ENCODE peak calls at places on chromosomes 7 and 10, in ten cellular contexts. F, I, K, U, A, N, C, R, Z and O are unnamed samples.
A peak's percentile ranks its signal among the peaks of the same experiment; 100 is the strongest.

GRCh38 chr10:7410306-7410799 is 481 bp downstream of the SFMBT2 start:
- DNase-seq in F (no peak), I (peak; percentile 21), K (no peak), U (no peak), A (no peak), N (peak; percentile 87), C (peak; percentile 37), R (no peak), Z (peak; percentile 16), O (no peak)

GRCh38 chr10:21995557-21995956 is 8.0 kb downstream of the DNAJC1 start:
- DNase-seq in F (no peak), I (no peak), K (peak; percentile 42), U (no peak), A (no peak), N (no peak), C (no peak), R (no peak), Z (no peak), O (no peak)

GRCh38 chr10:128143531-128143930 is 17.3 kb upstream of the MKI67 start:
- DNase-seq in F (no peak), I (no peak), K (no peak), U (no peak), A (no peak), N (peak; percentile 30), C (no peak), R (no peak), Z (no peak), O (no peak)

GRCh38 chr10:59508296-59508695 is 145.9 kb upstream of the FAM13C start:
- DNase-seq in F (no peak), I (no peak), K (no peak), U (peak; percentile 24), A (no peak), N (no peak), C (no peak), R (no peak), Z (no peak), O (no peak)

GRCh38 chr7:36064676-36065075 is 88.4 kb upstream of the EEPD1 start:
- DNase-seq in F (no peak), I (no peak), K (no peak), U (no peak), A (no peak), N (no peak), C (no peak), R (no peak), Z (no peak), O (no peak)

GRCh38 chr7:23530901-23531793 is 634 bp downstream of the TRA2A start:
- DNase-seq in F (peak; percentile 21), I (peak; percentile 53), K (peak; percentile 88), U (peak; percentile 42), A (peak; percentile 38), N (peak; percentile 83), C (peak; percentile 49), R (peak; percentile 48), Z (peak; percentile 50), O (peak; percentile 61)

GRCh38 chr10:53918755-53919154 is 882.3 kb downstream of the PCDH15 start:
- DNase-seq in F (no peak), I (no peak), K (no peak), U (no peak), A (no peak), N (peak; percentile 81), C (no peak), R (no peak), Z (no peak), O (no peak)

GRCh38 chr10:76113952-76114351 is 682.5 kb downstream of the LRMDA start:
- DNase-seq in F (peak; percentile 32), I (no peak), K (no peak), U (peak; percentile 18), A (no peak), N (peak; percentile 57), C (no peak), R (no peak), Z (no peak), O (no peak)

GRCh38 chr7:46352335-46352954 is 431.4 kb upstream of the IGFBP3 start:
- DNase-seq in F (peak; percentile 79), I (peak; percentile 53), K (no peak), U (peak; percentile 44), A (no peak), N (peak; percentile 81), C (no peak), R (no peak), Z (peak; percentile 50), O (no peak)

GRCh38 chr7:131843862-131844261 is 287.4 kb upstream of the PODXL start:
- DNase-seq in F (no peak), I (peak; percentile 17), K (no peak), U (peak; percentile 31), A (no peak), N (no peak), C (no peak), R (no peak), Z (no peak), O (no peak)

DNA sequence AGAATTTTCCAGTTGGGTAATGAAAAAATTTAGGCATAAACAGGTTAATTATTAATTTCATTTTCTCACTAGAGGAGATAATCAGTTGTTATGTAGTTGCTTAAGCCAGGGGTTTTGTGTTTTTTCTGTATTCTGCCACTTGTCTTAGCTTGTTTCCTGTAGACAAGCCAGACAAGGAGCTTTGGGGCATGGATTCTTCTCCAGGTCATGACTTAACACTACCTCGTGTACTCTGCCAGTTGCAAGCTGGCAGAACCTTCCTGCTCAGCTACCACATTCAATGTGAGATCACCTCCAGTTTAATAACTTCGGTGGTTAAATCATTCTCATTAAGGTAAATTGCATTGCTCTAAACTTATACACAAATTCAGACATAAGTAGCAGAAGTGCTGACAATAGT is 1.8 kb downstream of the CCM2 start:
- DNase-seq in F (no peak), I (no peak), K (no peak), U (no peak), A (no peak), N (no peak), C (no peak), R (no peak), Z (no peak), O (no peak)
- H3K4me3 ChIP-seq in F (no peak overlapping the region), I (peak overlapping the region; percentile 74), K (no peak overlapping the region), U (no peak overlapping the region), A (no peak overlapping the region), N (no peak overlapping the region), C (no peak overlapping the region), R (no peak overlapping the region), Z (peak overlapping the region; percentile 92), O (no peak overlapping the region)

GRCh38 chr7:97868788-97869187 is 3.4 kb downstream of the ASNS start:
- DNase-seq in F (no peak), I (no peak), K (peak; percentile 58), U (no peak), A (no peak), N (no peak), C (no peak), R (no peak), Z (no peak), O (no peak)

GRCh38 chr7:97873606-97874005 is 1.4 kb upstream of the ASNS start:
- DNase-seq in F (no peak), I (no peak), K (no peak), U (no peak), A (no peak), N (peak; percentile 67), C (no peak), R (no peak), Z (no peak), O (no peak)

GRCh38 chr7:97868314-97868713 is 3.9 kb downstream of the ASNS start:
- DNase-seq in F (no peak), I (no peak), K (no peak), U (no peak), A (no peak), N (no peak), C (no peak), R (no peak), Z (no peak), O (no peak)

GRCh38 chr7:97872025-97872669 is at the start of gene ASNS:
- DNase-seq in F (peak; percentile 81), I (peak; percentile 84), K (peak; percentile 82), U (peak; percentile 93), A (peak; percentile 77), N (peak; percentile 98), C (peak; percentile 78), R (peak; percentile 95), Z (peak; percentile 95), O (peak; percentile 94)

DNA sequence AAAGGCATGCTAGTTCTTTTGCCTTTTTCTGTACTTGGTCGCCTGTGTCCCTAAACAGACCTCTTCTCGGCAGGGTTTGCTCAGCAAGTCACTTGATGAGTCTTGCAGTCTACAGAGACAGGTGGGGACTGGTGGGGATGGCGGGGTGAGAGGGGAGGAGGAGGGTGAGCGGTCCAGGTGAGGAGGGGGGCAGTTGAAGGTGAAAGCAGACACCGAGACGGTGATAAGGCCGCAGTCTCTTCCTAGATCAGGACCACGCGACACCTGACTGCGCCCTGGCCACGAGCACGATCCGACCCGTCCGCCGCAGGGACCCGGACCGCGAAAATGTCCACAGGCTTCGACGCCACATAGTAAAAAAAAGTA is 566 bp downstream of the ASNS start:
- DNase-seq in F (no peak), I (peak; percentile 8), K (no peak), U (peak; percentile 13), A (peak; percentile 10), N (peak; percentile 65), C (no peak), R (no peak), Z (no peak), O (no peak)
- H3K4me3 ChIP-seq in F (peak overlapping the region; percentile 84), I (peak overlapping the region; percentile 78), K (peak overlapping the region; percentile 86), U (peak overlapping the region; percentile 61), A (peak overlapping the region; percentile 59), N (peak overlapping the region; percentile 42), C (peak overlapping the region; percentile 55), R (peak overlapping the region; percentile 75), Z (peak overlapping the region; percentile 79), O (peak overlapping the region; percentile 79)

DNA sequence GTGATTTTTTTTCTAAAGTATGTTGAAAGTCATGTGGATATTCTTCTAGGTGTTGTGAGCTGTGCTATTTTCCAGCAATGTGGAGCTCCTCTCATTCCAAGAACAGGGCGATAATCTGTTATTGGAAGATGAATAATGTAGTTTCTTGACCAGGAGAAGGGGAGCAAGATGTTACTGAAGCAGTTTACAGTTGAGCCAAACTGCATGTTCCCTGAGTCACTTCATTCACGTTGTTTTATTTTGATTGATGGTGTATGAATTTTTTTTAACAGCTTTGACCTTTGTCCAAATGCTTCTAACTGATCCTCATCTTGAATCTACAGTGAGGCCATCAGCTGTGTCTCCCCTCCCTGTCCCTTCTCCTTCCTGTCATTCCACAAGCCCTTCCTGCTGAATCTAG is 277.1 kb upstream of the KLF6 start:
- DNase-seq in F (no peak), I (no peak), K (no peak), U (peak; percentile 71), A (no peak), N (no peak), C (no peak), R (no peak), Z (no peak), O (no peak)
- H3K4me3 ChIP-seq in F (no peak overlapping the region), I (no peak overlapping the region), K (no peak overlapping the region), U (no peak overlapping the region), A (no peak overlapping the region), N (no peak overlapping the region), C (no peak overlapping the region), R (no peak overlapping the region), Z (no peak overlapping the region), O (no peak overlapping the region)

DNA sequence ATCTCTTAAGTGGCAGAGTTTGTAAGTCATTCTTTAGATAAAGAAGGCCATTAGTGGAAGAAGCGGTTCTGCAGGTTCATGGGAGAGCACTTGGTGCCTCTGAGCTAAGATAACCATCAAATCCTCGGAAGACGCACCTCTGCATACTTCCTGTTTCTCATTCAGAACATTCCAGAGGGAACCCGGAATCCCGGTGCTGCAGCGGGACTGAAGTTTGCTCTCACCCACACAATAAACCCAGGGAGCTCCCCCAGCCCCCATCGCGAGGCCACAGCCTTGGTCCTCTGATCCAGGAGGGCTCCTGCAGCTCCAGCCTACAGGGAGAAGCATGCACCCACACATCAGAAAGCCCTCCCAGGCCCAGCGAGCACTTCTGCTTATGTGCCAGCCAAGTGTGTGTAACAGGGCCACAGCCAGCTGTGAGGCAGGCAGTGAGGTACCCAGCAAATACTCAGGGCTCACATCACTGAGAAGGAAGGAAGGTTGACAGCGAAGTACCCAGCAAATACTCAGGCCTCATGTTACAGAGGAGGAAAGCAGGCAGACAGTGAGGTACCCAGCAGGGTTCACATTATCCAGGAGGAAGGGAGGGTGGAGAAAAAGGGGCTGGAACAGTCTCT is 142.4 kb downstream of the DIP2C start:
- DNase-seq in F (peak; percentile 12), I (no peak), K (no peak), U (peak; percentile 68), A (no peak), N (peak; percentile 88), C (no peak), R (peak; percentile 44), Z (no peak), O (peak; percentile 81)
- H3K4me3 ChIP-seq in F (no peak overlapping the region), I (no peak overlapping the region), K (no peak overlapping the region), U (no peak overlapping the region), A (no peak overlapping the region), N (no peak overlapping the region), C (no peak overlapping the region), R (no peak overlapping the region), Z (no peak overlapping the region), O (no peak overlapping the region)